ENCODE peak calls at places on chromosomes 4 and X, in four cellular contexts. E is K562, J is HepG2, Z is GM12878. Q is an unnamed sample.

GRCh38 chrX:103338663-103339062 is 8.6 kb downstream of the TCEAL7 start:
- DNase-seq in E (no peak), J (no peak), Z (no peak), Q (no peak)

GRCh38 chrX:72532371-72532770 is 40.3 kb downstream of the HDAC8 start:
- DNase-seq in E (no peak), J (no peak), Z (no peak), Q (no peak)

GRCh38 chrX:117291760-117292159 is 824.9 kb downstream of the KLHL13 start:
- DNase-seq in E (no peak), J (no peak), Z (no peak), Q (no peak)

GRCh38 chr4:185215261-185215660 is 5.9 kb downstream of the SNX25 start:
- DNase-seq in E (no peak), J (no peak), Z (no peak), Q (no peak)

GRCh38 chr4:24594887-24595286 is 10.5 kb upstream of the DHX15 start:
- DNase-seq in E (no peak), J (peak; percentile 90), Z (no peak), Q (no peak)

GRCh38 chr4:13323916-13324315 is 160.2 kb downstream of the RAB28 start:
- DNase-seq in E (no peak), J (no peak), Z (no peak), Q (no peak)

GRCh38 chr4:105281016-105281415 is 134.3 kb downstream of the TET2 start:
- DNase-seq in E (no peak), J (no peak), Z (no peak), Q (no peak)

GRCh38 chr4:153367092-153367491 is 22.6 kb downstream of the MND1 start:
- DNase-seq in E (no peak), J (no peak), Z (no peak), Q (no peak)

GRCh38 chr4:22030321-22030720 is 81.7 kb upstream of the KCNIP4 start:
- DNase-seq in E (no peak), J (no peak), Z (no peak), Q (no peak)

GRCh38 chr4:78179188-78179587 is 122.1 kb downstream of the FRAS1 start:
- DNase-seq in E (no peak), J (no peak), Z (no peak), Q (no peak)

GRCh38 chr4:122783301-122784215 is 43.1 kb upstream of the FGF2 start:
- DNase-seq in E (no peak), J (peak; percentile 37), Z (no peak), Q (peak; percentile 95)

GRCh38 chrX:109826954-109827708 is 94.1 kb upstream of the ACSL4 start:
- DNase-seq in E (no peak), J (peak; percentile 72), Z (no peak), Q (no peak)

GRCh38 chr4:155582031-155582430 is 84.6 kb upstream of the GUCY1A1 start:
- DNase-seq in E (no peak), J (no peak), Z (no peak), Q (no peak)

GRCh38 chr4:6471303-6472007 is 959 bp downstream of the PPP2R2C start:
- DNase-seq in E (no peak), J (no peak), Z (no peak), Q (no peak)

GRCh38 chr4:120801171-120801758 is 121.3 kb downstream of the PRDM5 start:
- DNase-seq in E (no peak), J (no peak), Z (no peak), Q (no peak)

GRCh38 chr4:74379912-74380311 is 15.0 kb downstream of the EREG start:
- DNase-seq in E (no peak), J (no peak), Z (no peak), Q (no peak)

GRCh38 chr4:46372878-46373277 is 17.1 kb downstream of the GABRA2 start:
- DNase-seq in E (no peak), J (no peak), Z (no peak), Q (no peak)

GRCh38 chr4:95129708-95130343 is 372.1 kb downstream of the BMPR1B start:
- DNase-seq in E (no peak), J (no peak), Z (no peak), Q (no peak)

GRCh38 chrX:69361286-69361926 is 142.7 kb upstream of the NALF2 start:
- DNase-seq in E (no peak), J (no peak), Z (no peak), Q (no peak)

DNA sequence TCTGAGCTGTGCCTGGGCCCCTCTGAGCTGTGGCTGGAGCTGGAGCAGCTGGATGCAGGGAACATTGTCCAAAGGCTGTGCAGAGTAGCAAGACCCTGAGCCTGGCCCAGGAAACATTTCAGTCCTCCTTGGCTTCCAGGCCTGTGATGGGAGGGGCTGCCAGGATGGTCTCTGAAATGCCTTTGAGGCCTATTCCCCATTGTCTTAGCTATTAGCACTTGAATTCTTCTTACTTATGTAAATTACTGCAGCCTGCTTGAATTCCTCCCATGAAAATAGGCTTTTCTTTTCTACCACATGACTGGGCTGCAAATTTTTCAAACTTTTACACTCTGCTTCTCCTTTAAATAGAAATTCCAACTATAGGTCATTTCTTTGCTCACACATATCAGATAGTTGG is 349.8 kb upstream of the KLHL4 start:
- DNase-seq in E (no peak), J (no peak), Z (no peak), Q (no peak)
- TF ChIP-seq ZNF274 in E (no peak), J (no peak), Z (no peak), Q (no peak)

GRCh38 chrX:15465347-15465746 is 27.8 kb downstream of the PIR start:
- DNase-seq in E (no peak), J (no peak), Z (peak; percentile 16), Q (no peak)

GRCh38 chrX:15468036-15468435 is 25.1 kb downstream of the PIR start:
- DNase-seq in E (no peak), J (no peak), Z (no peak), Q (no peak)

GRCh38 chrX:15469613-15470012 is 23.5 kb downstream of the PIR start:
- DNase-seq in E (no peak), J (no peak), Z (no peak), Q (no peak)

GRCh38 chrX:15464704-15465103 is 28.4 kb downstream of the PIR start:
- DNase-seq in E (no peak), J (no peak), Z (no peak), Q (no peak)

DNA sequence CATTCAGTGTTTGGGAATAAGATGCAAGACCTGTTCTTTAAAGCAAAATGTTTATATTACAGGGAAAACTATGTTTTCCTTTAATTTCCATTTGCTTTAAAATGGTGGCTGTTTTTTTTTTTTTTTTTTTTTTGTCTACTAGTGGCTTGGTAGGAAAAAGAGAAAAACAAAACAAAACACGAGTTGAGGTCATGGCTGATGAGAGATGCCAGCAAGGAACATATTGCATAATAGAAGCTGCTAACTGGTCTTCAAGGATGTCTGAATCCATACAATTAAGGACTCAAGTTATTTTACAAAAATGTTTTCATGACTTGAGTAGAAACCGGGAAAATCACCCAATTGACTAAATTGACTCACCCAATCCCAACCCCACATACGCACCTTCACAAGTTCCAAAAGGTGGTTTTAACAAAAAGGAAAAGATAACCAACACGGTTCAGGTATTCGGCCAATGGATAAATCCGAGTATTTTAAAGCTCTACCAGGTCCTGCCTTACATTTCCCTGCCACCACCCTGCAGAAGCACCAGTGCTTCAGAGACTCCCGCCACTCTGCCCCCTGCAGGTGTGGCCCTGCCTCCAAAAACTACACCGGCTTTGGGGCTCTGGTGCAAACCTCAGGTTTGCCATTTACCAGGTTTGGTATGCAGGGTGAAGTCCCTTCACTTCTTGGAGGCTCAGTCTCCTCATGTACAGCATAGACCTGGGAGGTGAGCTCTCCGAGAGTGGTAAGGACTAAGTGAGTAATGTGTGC is 27.1 kb downstream of the PIR start:
- DNase-seq in E (no peak), J (no peak), Z (no peak), Q (peak; percentile 67)
- TF ChIP-seq HDAC2 in E (no peak), J (no peak), Z (no peak), Q (no peak)

GRCh38 chr4:42366959-42367358 is 30.3 kb upstream of the SHISA3 start:
- DNase-seq in E (no peak), J (no peak), Z (no peak), Q (no peak)
- TF ChIP-seq ZNF274 in E (no peak), J (no peak), Z (no peak), Q (no peak)

DNA sequence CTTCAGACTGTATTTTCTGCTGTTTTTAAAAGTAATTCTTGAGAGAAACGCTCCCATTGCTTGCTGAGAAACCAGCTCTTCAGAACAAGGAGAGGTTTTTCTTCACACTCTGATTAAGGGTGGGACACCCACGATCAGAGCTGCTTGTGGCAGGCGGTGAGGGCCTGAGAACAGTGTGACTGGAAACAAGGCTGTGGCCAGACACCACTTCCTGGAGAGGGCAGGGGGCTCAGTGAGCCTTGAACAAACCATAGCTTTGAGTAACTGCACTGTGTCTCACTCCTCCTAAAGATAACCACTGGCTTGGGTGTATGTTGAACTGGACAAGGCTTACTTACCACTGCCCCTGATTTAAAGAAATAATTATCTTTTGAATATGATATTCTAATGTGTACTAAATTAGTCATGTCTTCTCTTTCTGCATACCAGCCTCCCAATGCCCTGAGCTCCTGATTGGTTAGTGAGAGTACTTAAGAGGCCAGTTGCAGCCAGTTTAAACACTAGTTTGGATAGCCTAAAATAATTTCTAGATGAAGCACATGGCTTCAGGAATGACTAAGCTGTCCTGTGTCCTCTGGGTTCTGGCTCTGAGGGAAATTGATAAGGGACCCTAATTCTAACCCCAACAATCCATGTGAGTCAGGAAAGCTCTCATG is 3.7 kb upstream of the GPR82 start:
- DNase-seq in E (no peak), J (no peak), Z (peak; percentile 51), Q (no peak)
- TF ChIP-seq HDAC2 in E (no peak), J (no peak), Z (no peak), Q (no peak)

DNA sequence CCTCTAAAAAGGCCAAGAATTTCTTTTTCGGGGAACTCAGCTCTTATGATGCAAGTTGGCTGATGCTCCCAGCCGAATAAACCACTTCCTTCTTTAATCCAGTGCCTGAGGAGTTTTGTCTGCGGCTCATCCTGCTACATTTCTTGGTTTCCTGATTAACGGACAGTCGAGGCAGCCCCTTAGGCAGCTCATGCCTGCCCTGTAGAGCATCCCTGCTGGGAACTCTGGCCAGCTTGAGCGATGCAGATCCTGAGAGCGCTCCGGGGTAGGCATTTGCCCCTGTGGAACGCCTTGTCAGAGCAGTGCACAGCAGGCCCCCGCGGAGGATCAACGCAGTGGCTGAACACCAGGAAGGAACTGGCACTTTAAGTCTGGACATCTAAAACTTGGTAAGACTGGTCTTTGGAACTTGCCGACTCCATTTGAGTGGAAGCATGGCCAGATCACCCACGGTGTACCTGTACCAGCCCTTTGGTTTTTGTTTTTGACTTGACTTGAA is 3.1 kb downstream of the CT45A10 start:
- DNase-seq in E (no peak), J (no peak), Z (no peak), Q (no peak)
- TF ChIP-seq ZNF274 in E (no peak), J (no peak), Z (no peak), Q (no peak)

GRCh38 chr4:34893382-34893781 is 1350.9 kb downstream of the ARAP2 start:
- DNase-seq in E (no peak), J (no peak), Z (no peak), Q (no peak)

GRCh38 chr4:34891892-34892291 is 1352.4 kb downstream of the ARAP2 start:
- DNase-seq in E (no peak), J (no peak), Z (no peak), Q (no peak)
- TF ChIP-seq HDAC2 in E (no peak), J (no peak), Z (no peak), Q (no peak)

DNA sequence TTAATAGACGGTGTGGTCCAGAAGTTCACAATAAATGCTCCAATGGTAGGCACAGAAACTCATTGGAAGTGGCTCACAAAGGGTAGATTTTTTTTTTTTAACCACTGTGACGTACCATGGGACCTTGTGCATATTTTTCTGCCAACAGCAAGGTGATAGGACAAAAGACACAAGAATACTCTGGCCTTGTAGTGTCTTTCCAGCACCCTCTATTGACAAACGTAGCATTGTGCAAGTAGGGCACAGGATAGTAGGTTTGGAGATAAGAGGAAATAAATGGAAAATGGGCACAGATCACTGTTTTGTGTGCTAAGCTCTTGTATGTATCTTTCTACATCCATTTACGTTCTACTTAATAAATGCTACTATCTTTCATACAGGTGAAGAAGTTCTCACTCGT is 2054.9 kb downstream of the PCDH7 start:
- DNase-seq in E (no peak), J (peak; percentile 59), Z (no peak), Q (no peak)
- TF ChIP-seq ZNF274 in E (no peak), J (no peak), Z (no peak), Q (no peak)